ENCODE peak calls at places on chromosomes 12 and 14, in ten cellular contexts. X is COR-L47; V is HT1080; Q is NCI-H1436; Y is stimulated activated naive B cell treated with anti-CD40 and anti-IgM and Interleukin-4, amounts not matched to agents 10 μg/mL and 1 μg/mL and 100 μg/mL, for 72 hours; F is activated CD8-positive, alpha-beta memory T cell treated with anti-CD3 and anti-CD28 coated beads for 1 hour; W is transverse colon; J is AG09309; Z is anterior cingulate cortex; C is progenitor cell of endocrine pancreas. T is an unnamed sample.

GRCh38 chr14:23434488-23435219 is 806 bp downstream of the MYH7 start:
- DNase-seq in X (no peak), V (no peak), Q (no peak), Y (no peak), F (no peak), W (peak), J (no peak), Z (no peak), C (no peak), T (no peak)

GRCh38 chr12:120324841-120325417 is 2.6 kb downstream of the PLA2G1B start:
- DNase-seq in X (no peak), V (no peak), Q (no peak), Y (no peak), F (no peak), W (no peak), J (no peak), Z (no peak), C (no peak), T (no peak)

GRCh38 chr12:12722351-12723146 is 5.4 kb downstream of the CDKN1B start:
- DNase-seq in X (no peak), V (peak), Q (no peak), Y (no peak), F (no peak), W (no peak), J (no peak), Z (no peak), C (no peak), T (no peak)

GRCh38 chr12:10941916-10942607 is 3.0 kb upstream of the TAS2R14 start:
- DNase-seq in X (no peak), V (peak), Q (no peak), Y (no peak), F (no peak), W (no peak), J (no peak), Z (no peak), C (no peak), T (no peak)

GRCh38 chr12:68250454-68250853 is 3.0 kb downstream of the IL22 start:
- DNase-seq in X (no peak), V (peak), Q (no peak), Y (no peak), F (no peak), W (no peak), J (no peak), Z (no peak), C (no peak), T (no peak)

GRCh38 chr14:106039400-106039799 is 513.0 kb downstream of the TMEM121 start:
- DNase-seq in X (peak), V (peak), Q (no peak), Y (no peak), F (peak), W (peak), J (no peak), Z (no peak), C (no peak), T (no peak)

GRCh38 chr12:55829967-55830600 is 697 bp upstream of the DNAJC14 start:
- DNase-seq in X (peak), V (no peak), Q (peak), Y (peak), F (no peak), W (peak), J (no peak), Z (peak), C (peak), T (peak)

GRCh38 chr12:54608156-54608555 is 19.7 kb upstream of the PPP1R1A start:
- DNase-seq in X (no peak), V (no peak), Q (no peak), Y (no peak), F (no peak), W (no peak), J (no peak), Z (no peak), C (no peak), T (no peak)

GRCh38 chr14:104694475-104694950 is 5.1 kb downstream of the INF2 start:
- DNase-seq in X (peak), V (no peak), Q (no peak), Y (no peak), F (no peak), W (no peak), J (no peak), Z (peak), C (no peak), T (peak)

GRCh38 chr12:2183556-2184541 is 131.1 kb downstream of the CACNA1C start:
- DNase-seq in X (no peak), V (no peak), Q (no peak), Y (no peak), F (no peak), W (no peak), J (peak), Z (no peak), C (no peak), T (no peak)

GRCh38 chr12:94405378-94406116 is 54.1 kb downstream of the CEP83 start:
- DNase-seq in X (no peak), V (no peak), Q (no peak), Y (no peak), F (no peak), W (no peak), J (no peak), Z (no peak), C (no peak), T (no peak)

GRCh38 chr14:60724080-60724618 is at the start of gene SIX4:
- DNase-seq in X (peak), V (peak), Q (peak), Y (no peak), F (no peak), W (peak), J (peak), Z (peak), C (peak), T (peak)

GRCh38 chr12:113310489-113310888 is 24.4 kb downstream of the SLC8B1 start:
- DNase-seq in X (no peak), V (peak), Q (no peak), Y (no peak), F (no peak), W (no peak), J (no peak), Z (no peak), C (no peak), T (no peak)

GRCh38 chr14:64786296-64787149 is 82.3 kb downstream of the PLEKHG3 start:
- DNase-seq in X (no peak), V (peak), Q (no peak), Y (no peak), F (no peak), W (no peak), J (no peak), Z (no peak), C (no peak), T (no peak)

GRCh38 chr12:19894803-19895202 is 455.5 kb downstream of the AEBP2 start:
- DNase-seq in X (no peak), V (no peak), Q (no peak), Y (no peak), F (no peak), W (no peak), J (no peak), Z (no peak), C (no peak), T (no peak)

GRCh38 chr12:24109381-24110039 is 160.0 kb upstream of the SOX5 start:
- DNase-seq in X (peak), V (no peak), Q (peak), Y (no peak), F (no peak), W (no peak), J (no peak), Z (no peak), C (no peak), T (no peak)

GRCh38 chr14:50320279-50320678 is 8.2 kb downstream of the DMAC2L start:
- DNase-seq in X (no peak), V (no peak), Q (no peak), Y (no peak), F (no peak), W (no peak), J (no peak), Z (no peak), C (no peak), T (no peak)

GRCh38 chr12:76366163-76366562 is 17.9 kb upstream of the BBS10 start:
- DNase-seq in X (no peak), V (no peak), Q (no peak), Y (no peak), F (no peak), W (no peak), J (no peak), Z (no peak), C (no peak), T (no peak)

GRCh38 chr14:101963611-101964296 is 619 bp upstream of the DYNC1H1 start:
- DNase-seq in X (no peak), V (no peak), Q (no peak), Y (no peak), F (no peak), W (no peak), J (no peak), Z (no peak), C (no peak), T (no peak)

GRCh38 chr14:102947321-102948103 is 25.0 kb downstream of the AMN start:
- DNase-seq in X (no peak), V (no peak), Q (no peak), Y (no peak), F (no peak), W (no peak), J (no peak), Z (no peak), C (no peak), T (no peak)

GRCh38 chr12:124390442-124391116 is 95.7 kb downstream of the RFLNA start:
- DNase-seq in X (no peak), V (peak), Q (no peak), Y (peak), F (no peak), W (peak), J (no peak), Z (no peak), C (no peak), T (no peak)

GRCh38 chr12:5868585-5869295 is 76.3 kb downstream of the ANO2 start:
- DNase-seq in X (no peak), V (no peak), Q (no peak), Y (no peak), F (no peak), W (no peak), J (no peak), Z (no peak), C (no peak), T (no peak)

GRCh38 chr14:35113308-35113950 is 8.4 kb downstream of the PPP2R3C start:
- DNase-seq in X (no peak), V (no peak), Q (no peak), Y (no peak), F (no peak), W (no peak), J (no peak), Z (no peak), C (no peak), T (no peak)

GRCh38 chr14:61342486-61342885 is 21.1 kb downstream of the PRKCH start:
- DNase-seq in X (no peak), V (no peak), Q (no peak), Y (peak), F (peak), W (peak), J (no peak), Z (no peak), C (no peak), T (no peak)